ENCODE peak calls at places on chromosomes 11 and 22, in seven cellular contexts. N is GM12865; X is cardiac muscle cell; L is AG10803; K is Daoy; G is activated effector memory CD4-positive, alpha-beta T cell treated with Interleukin-2 at 50 U/mL for 16 hours; F is foreskin keratinocyte. W is an unnamed sample.

GRCh38 chr22:42299586-42300285 is 29.3 kb upstream of the TCF20 start:
- DNase-seq in N (peak), X (peak), L (no peak), K (no peak), G (peak), F (no peak), W (no peak)

GRCh38 chr11:1230456-1231395 is 7.9 kb downstream of the MUC5B start:
- DNase-seq in N (no peak), X (no peak), L (no peak), K (no peak), G (no peak), F (no peak), W (peak)

GRCh38 chr11:104534268-104534667 is 364.0 kb downstream of the CASP12 start:
- DNase-seq in N (no peak), X (no peak), L (no peak), K (no peak), G (no peak), F (peak), W (no peak)

GRCh38 chr11:18727499-18728236 is 1.7 kb upstream of the IGSF22 start:
- DNase-seq in N (peak), X (peak), L (peak), K (peak), G (peak), F (no peak), W (no peak)

GRCh38 chr11:66853242-66854229 is 3.3 kb upstream of the LRFN4 start:
- DNase-seq in N (no peak), X (no peak), L (no peak), K (no peak), G (no peak), F (no peak), W (peak)

GRCh38 chr11:67083786-67084366 is 27.2 kb downstream of the RHOD start:
- DNase-seq in N (no peak), X (no peak), L (no peak), K (no peak), G (no peak), F (no peak), W (no peak)

GRCh38 chr22:44354288-44354687 is 41.5 kb upstream of the SHISAL1 start:
- DNase-seq in N (no peak), X (no peak), L (no peak), K (no peak), G (no peak), F (no peak), W (no peak)

GRCh38 chr11:43937434-43938411 is 4.7 kb upstream of the C11orf96 start:
- DNase-seq in N (no peak), X (no peak), L (peak), K (peak), G (no peak), F (no peak), W (no peak)

GRCh38 chr11:82494988-82495432 is 238.7 kb downstream of the FAM181B start:
- DNase-seq in N (peak), X (peak), L (no peak), K (no peak), G (no peak), F (no peak), W (no peak)

GRCh38 chr11:64810891-64811272 is 531 bp upstream of the MEN1 start:
- DNase-seq in N (peak), X (no peak), L (no peak), K (no peak), G (no peak), F (no peak), W (no peak)

GRCh38 chr11:109619498-109619897 is 197.5 kb downstream of the C11orf87 start:
- DNase-seq in N (no peak), X (no peak), L (no peak), K (no peak), G (no peak), F (peak), W (no peak)

GRCh38 chr11:112805658-112806057 is 155.6 kb upstream of the NCAM1 start:
- DNase-seq in N (no peak), X (no peak), L (no peak), K (no peak), G (no peak), F (no peak), W (no peak)

GRCh38 chr22:39530692-39531331 is 1.7 kb downstream of the RPS19BP1 start:
- DNase-seq in N (peak), X (peak), L (peak), K (no peak), G (no peak), F (no peak), W (no peak)

GRCh38 chr11:96126917-96127595 is 203.1 kb upstream of the MTMR2 start:
- DNase-seq in N (no peak), X (no peak), L (peak), K (no peak), G (no peak), F (no peak), W (no peak)

GRCh38 chr11:128457874-128458273 is 129.5 kb downstream of the ETS1 start:
- DNase-seq in N (no peak), X (no peak), L (peak), K (no peak), G (no peak), F (no peak), W (no peak)

GRCh38 chr22:48099251-48099650 is 1336.8 kb downstream of the TBC1D22A start:
- DNase-seq in N (no peak), X (no peak), L (no peak), K (no peak), G (no peak), F (no peak), W (peak)

GRCh38 chr11:65649656-65650546 is 12.0 kb downstream of the SIPA1 start:
- DNase-seq in N (no peak), X (no peak), L (no peak), K (no peak), G (no peak), F (no peak), W (peak)

GRCh38 chr11:104625246-104625645 is 273.0 kb downstream of the CASP12 start:
- DNase-seq in N (no peak), X (no peak), L (peak), K (no peak), G (no peak), F (no peak), W (no peak)

GRCh38 chr11:19259487-19260345 is 19.0 kb upstream of the E2F8 start:
- DNase-seq in N (peak), X (peak), L (peak), K (peak), G (peak), F (no peak), W (no peak)

GRCh38 chr11:113806403-113806802 is 26.8 kb downstream of the CLDN25 start:
- DNase-seq in N (peak), X (peak), L (peak), K (peak), G (no peak), F (no peak), W (no peak)

GRCh38 chr11:58928691-58929090 is 10.6 kb upstream of the GLYATL1 start:
- DNase-seq in N (no peak), X (no peak), L (no peak), K (no peak), G (no peak), F (no peak), W (no peak)

GRCh38 chr11:36131719-36132349 is 157.4 kb downstream of the COMMD9 start:
- DNase-seq in N (peak), X (peak), L (peak), K (peak), G (no peak), F (no peak), W (no peak)

GRCh38 chr11:67351275-67352005 is 1.9 kb downstream of the POLD4 start:
- DNase-seq in N (peak), X (peak), L (peak), K (peak), G (peak), F (no peak), W (peak)

GRCh38 chr22:42335839-42336378 is 65.5 kb upstream of the TCF20 start:
- DNase-seq in N (no peak), X (no peak), L (no peak), K (no peak), G (no peak), F (no peak), W (no peak)

GRCh38 chr11:45646275-45646970 is 19.0 kb downstream of the CHST1 start:
- DNase-seq in N (peak), X (no peak), L (peak), K (no peak), G (no peak), F (no peak), W (no peak)

GRCh38 chr22:48580481-48580970 is 1247.1 kb downstream of the BRD1 start:
- DNase-seq in N (no peak), X (no peak), L (no peak), K (no peak), G (no peak), F (no peak), W (no peak)

GRCh38 chr11:60970369-60970774 is 1.1 kb upstream of the CD6 start:
- DNase-seq in N (peak), X (peak), L (peak), K (peak), G (peak), F (no peak), W (peak)

GRCh38 chr11:95791385-95792033 is 1.2 kb downstream of the CEP57 start:
- DNase-seq in N (no peak), X (no peak), L (no peak), K (no peak), G (no peak), F (no peak), W (no peak)

GRCh38 chr22:46754110-46754799 is 8.2 kb upstream of the TBC1D22A start:
- DNase-seq in N (peak), X (no peak), L (peak), K (peak), G (no peak), F (peak), W (peak)

GRCh38 chr11:94521684-94522083 is 9.4 kb downstream of the C11orf97 start:
- DNase-seq in N (peak), X (no peak), L (peak), K (peak), G (no peak), F (no peak), W (no peak)

W was measured in CD14-positive monocyte.